ENCODE peak calls at places on chromosomes 11 and 22, in nine cellular contexts. A is HTR-8/SVneo, T is left colon, F is ELF-1, L is iris pigment epithelial cell, R is NCI-H1694 treated with DMSO at 0.1 percent for 48 hours, P is RPMI7951, X is HS-27A, B is HT1080. U is an unnamed sample.

GRCh38 chr22:21100149-21101032 is 54.6 kb downstream of the LRRC74B start:
- DNase-seq in A (no peak), T (no peak), F (no peak), L (no peak), R (no peak), P (peak; percentile 16), X (no peak), B (no peak), U (peak; percentile 53)

GRCh38 chr11:69293819-69294505 is at the start of gene MYEOV:
- DNase-seq in A (no peak), T (peak; percentile 83), F (peak; percentile 76), L (peak; percentile 71), R (no peak), P (peak; percentile 32), X (no peak), B (no peak), U (peak; percentile 38)

GRCh38 chr11:66317766-66318575 is 1.1 kb upstream of the CD248 start:
- DNase-seq in A (no peak), T (peak; percentile 47), F (peak; percentile 65), L (peak; percentile 94), R (peak; percentile 45), P (peak; percentile 80), X (no peak), B (no peak), U (peak; percentile 78)

GRCh38 chr22:33883961-33884808 is 36.1 kb downstream of the LARGE1 start:
- DNase-seq in A (no peak), T (no peak), F (no peak), L (peak; percentile 6), R (no peak), P (peak; percentile 0), X (no peak), B (peak; percentile 13), U (no peak)

GRCh38 chr11:16561150-16561549 is 177.3 kb upstream of the C11orf58 start:
- DNase-seq in A (no peak), T (no peak), F (no peak), L (no peak), R (no peak), P (no peak), X (peak; percentile 20), B (no peak), U (peak; percentile 39)

GRCh38 chr11:57491371-57492061 is 24.0 kb downstream of the SLC43A1 start:
- DNase-seq in A (no peak), T (peak; percentile 48), F (peak; percentile 73), L (peak; percentile 14), R (no peak), P (peak; percentile 15), X (no peak), B (peak; percentile 47), U (peak; percentile 44)

GRCh38 chr11:92916299-92916698 is 53.2 kb upstream of the MTNR1B start:
- DNase-seq in A (no peak), T (no peak), F (no peak), L (no peak), R (no peak), P (no peak), X (no peak), B (no peak), U (no peak)

GRCh38 chr11:40338739-40339138 is 1120.7 kb downstream of the LRRC4C start:
- DNase-seq in A (no peak), T (no peak), F (no peak), L (peak; percentile 86), R (no peak), P (peak; percentile 48), X (no peak), B (peak; percentile 84), U (peak; percentile 60)

GRCh38 chr22:42769574-42770447 is 49.1 kb upstream of the A4GALT start:
- DNase-seq in A (no peak), T (peak; percentile 43), F (peak; percentile 26), L (peak; percentile 91), R (no peak), P (peak; percentile 88), X (peak; percentile 22), B (peak; percentile 27), U (peak; percentile 85)